ENCODE peak calls at places on chromosomes 6 and 20, in eight cellular contexts. P is A549, G is prostate gland, F is ovary, S is stomach, U is heart left ventricle, O is esophagus squamous epithelium, M is lower leg skin. W is an unnamed sample.

GRCh38 chr6:167415441-167415961 is 90.6 kb downstream of the TTLL2 start:
- DNase-seq in P (no peak), G (no peak), F (no peak), S (no peak), U (no peak), O (no peak), M (no peak), W (no peak)

GRCh38 chr6:36626636-36627035 is 32.5 kb downstream of the SRSF3 start:
- DNase-seq in P (no peak), G (no peak), F (peak; percentile 27), S (no peak), U (no peak), O (no peak), M (no peak), W (no peak)

GRCh38 chr20:10218536-10219451 is at the start of gene SNAP25:
- DNase-seq in P (peak; percentile 97), G (peak; percentile 64), F (peak; percentile 91), S (peak; percentile 41), U (peak; percentile 9), O (no peak), M (no peak), W (peak; percentile 57)

GRCh38 chr20:57663681-57664451 is 43.6 kb upstream of the ZBP1 start:
- DNase-seq in P (no peak), G (no peak), F (peak; percentile 10), S (no peak), U (peak; percentile 8), O (no peak), M (peak; percentile 83), W (no peak)

GRCh38 chr20:34705383-34706021 is 1.4 kb downstream of the TP53INP2 start:
- DNase-seq in P (peak; percentile 65), G (peak; percentile 32), F (peak; percentile 41), S (peak; percentile 59), U (peak; percentile 63), O (no peak), M (no peak), W (peak; percentile 62)

GRCh38 chr6:97322811-97323210 is 39.8 kb upstream of the MMS22L start:
- DNase-seq in P (no peak), G (no peak), F (no peak), S (no peak), U (no peak), O (no peak), M (no peak), W (no peak)

GRCh38 chr20:1424336-1424735 is 31.5 kb upstream of the FKBP1A start:
- DNase-seq in P (no peak), G (no peak), F (no peak), S (no peak), U (no peak), O (no peak), M (no peak), W (no peak)

GRCh38 chr20:44683263-44684046 is 31.7 kb upstream of the CCN5 start:
- DNase-seq in P (peak; percentile 75), G (peak; percentile 47), F (no peak), S (peak; percentile 71), U (no peak), O (no peak), M (no peak), W (peak; percentile 55)

GRCh38 chr20:32438331-32438858 is 80.3 kb downstream of the ASXL1 start:
- DNase-seq in P (no peak), G (no peak), F (no peak), S (no peak), U (no peak), O (no peak), M (peak; percentile 66), W (no peak)

GRCh38 chr20:46122071-46122470 is 4.0 kb downstream of the CD40 start:
- DNase-seq in P (no peak), G (no peak), F (no peak), S (peak; percentile 10), U (no peak), O (no peak), M (peak; percentile 63), W (peak; percentile 66)

GRCh38 chr20:19937651-19938420 is 79.3 kb upstream of the NAA20 start:
- DNase-seq in P (no peak), G (no peak), F (no peak), S (no peak), U (no peak), O (no peak), M (no peak), W (no peak)

GRCh38 chr20:19932170-19932667 is 84.9 kb upstream of the NAA20 start:
- DNase-seq in P (no peak), G (no peak), F (peak; percentile 34), S (no peak), U (peak; percentile 72), O (no peak), M (no peak), W (no peak)

GRCh38 chr20:19936801-19937583 is 80.2 kb upstream of the NAA20 start:
- DNase-seq in P (no peak), G (no peak), F (no peak), S (no peak), U (peak; percentile 59), O (no peak), M (no peak), W (no peak)

GRCh38 chr20:19935842-19936241 is 81.3 kb upstream of the NAA20 start:
- DNase-seq in P (no peak), G (peak; percentile 93), F (no peak), S (peak; percentile 67), U (no peak), O (no peak), M (peak; percentile 91), W (no peak)

GRCh38 chr20:19934792-19935491 is 82.2 kb upstream of the NAA20 start:
- DNase-seq in P (peak; percentile 74), G (peak; percentile 63), F (peak; percentile 34), S (peak; percentile 42), U (peak; percentile 81), O (no peak), M (peak; percentile 92), W (no peak)
- TF ChIP-seq POLR2A in P (no peak), G (peak; percentile 49), F (no peak), S (no peak), U (peak; percentile 24), O (peak; percentile 63), M (no peak), W (no peak)

DNA sequence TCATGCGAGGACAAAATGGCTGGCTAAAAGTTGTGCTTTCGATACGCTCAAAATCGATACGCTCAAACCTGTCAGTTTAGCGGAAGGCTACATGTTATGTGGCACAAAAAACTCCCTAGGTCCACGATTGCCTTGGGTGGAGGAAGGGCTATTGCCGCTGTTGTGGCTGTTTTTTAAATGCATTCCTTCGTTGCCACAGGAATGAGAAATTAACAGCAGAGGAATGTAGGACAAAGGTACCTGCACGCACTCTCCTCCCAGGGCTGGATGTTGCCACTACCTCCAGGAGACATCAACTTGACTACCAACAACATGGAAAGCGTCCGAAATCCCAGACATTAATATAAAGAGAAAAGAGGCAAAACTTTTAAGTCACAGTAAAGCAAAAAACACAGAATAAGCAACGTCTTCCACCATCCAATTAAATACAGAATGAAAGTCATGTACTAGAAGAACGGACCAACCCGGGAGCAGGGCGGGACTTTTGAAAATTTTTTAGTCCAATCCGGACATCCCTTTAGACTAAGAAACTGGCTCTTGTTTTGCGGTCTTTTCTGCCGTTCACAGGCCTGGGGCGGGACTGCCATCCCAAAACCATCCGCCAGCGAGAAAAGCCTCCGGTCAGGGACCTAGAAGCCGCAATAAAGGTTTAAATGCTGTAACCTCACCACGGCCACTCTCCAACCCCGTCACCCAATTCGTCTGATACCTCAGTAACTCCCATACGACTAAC is 32.1 kb upstream of the HFE start:
- DNase-seq in P (peak; percentile 91), G (peak; percentile 92), F (peak; percentile 92), S (peak; percentile 87), U (peak; percentile 92), O (peak; percentile 75), M (peak; percentile 98), W (no peak)
- TF ChIP-seq POLR2A in P (peak; percentile 66), G (peak; percentile 63), F (peak; percentile 55), S (peak; percentile 74), U (no peak), O (peak; percentile 72), M (no peak), W (peak; percentile 81)

GRCh38 chr6:32189082-32189741 is 790 bp downstream of the PBX2 start:
- DNase-seq in P (no peak), G (no peak), F (no peak), S (no peak), U (no peak), O (no peak), M (no peak), W (no peak)
- TF ChIP-seq POLR2A in P (no peak), G (no peak), F (no peak), S (no peak), U (no peak), O (no peak), M (no peak), W (peak; percentile 11)

DNA sequence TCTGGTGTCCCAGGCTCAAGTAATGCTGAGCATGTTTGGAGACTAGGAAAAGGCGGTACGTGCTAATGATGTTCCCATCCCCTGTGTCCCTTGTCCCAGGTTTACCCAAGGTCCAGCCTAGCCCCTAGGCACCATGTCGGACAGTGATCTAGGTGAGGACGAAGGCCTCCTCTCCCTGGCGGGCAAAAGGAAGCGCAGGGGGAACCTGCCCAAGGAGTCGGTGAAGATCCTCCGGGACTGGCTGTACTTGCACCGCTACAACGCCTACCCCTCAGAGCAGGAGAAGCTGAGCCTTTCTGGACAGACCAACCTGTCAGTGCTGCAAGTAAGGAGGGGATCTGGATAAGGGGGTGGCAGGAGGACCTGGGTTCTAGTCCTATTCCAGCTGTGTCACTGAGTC is 5.2 kb downstream of the TGIF2 start:
- DNase-seq in P (no peak), G (no peak), F (no peak), S (no peak), U (no peak), O (no peak), M (no peak), W (no peak)
- TF ChIP-seq POLR2A in P (no peak), G (no peak), F (no peak), S (no peak), U (no peak), O (no peak), M (no peak), W (no peak)

GRCh38 chr6:18211338-18211737 is 53.0 kb downstream of the DEK start:
- DNase-seq in P (no peak), G (no peak), F (no peak), S (no peak), U (no peak), O (no peak), M (no peak), W (no peak)
- TF ChIP-seq POLR2A in P (no peak), G (no peak), F (no peak), S (no peak), U (no peak), O (no peak), M (no peak), W (no peak)

DNA sequence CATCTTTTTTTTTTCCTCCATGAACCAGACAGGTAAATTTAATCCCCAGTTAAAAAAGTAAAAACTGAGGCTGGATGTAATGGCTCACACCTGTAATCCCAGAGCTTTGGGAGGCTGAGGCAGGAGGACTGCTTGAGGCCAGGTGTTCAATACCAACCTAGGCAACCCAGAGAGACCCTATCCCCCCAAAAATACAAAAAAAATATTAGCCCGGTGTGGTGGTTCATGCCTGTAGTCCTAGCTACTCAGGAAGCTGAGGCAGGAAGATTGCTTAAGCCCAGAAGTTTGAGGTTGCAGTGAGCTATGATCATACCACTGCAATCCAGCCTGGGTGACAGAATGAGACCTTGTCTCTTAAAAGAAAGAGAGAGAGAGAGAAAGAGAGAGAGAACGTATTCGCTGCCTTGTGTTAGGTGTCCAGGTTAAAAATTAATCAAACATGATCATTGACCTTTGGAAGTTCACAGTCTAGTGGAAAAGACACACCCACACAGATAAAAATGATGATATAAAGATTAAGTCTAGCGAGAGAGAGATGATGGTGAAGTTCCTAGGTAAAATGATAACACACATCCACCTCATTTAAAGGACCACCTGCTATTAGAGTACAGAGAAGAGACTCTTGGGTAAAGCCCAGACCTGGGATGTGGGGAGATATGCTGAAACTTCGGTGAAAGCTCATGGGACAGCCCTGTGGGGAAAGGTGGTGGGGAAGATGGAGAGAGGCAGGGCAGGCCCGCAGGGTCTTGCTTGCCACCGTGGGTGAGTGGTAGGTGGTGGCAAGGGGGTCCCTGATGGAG is 4.8 kb upstream of the NHSL1 start:
- DNase-seq in P (peak; percentile 44), G (no peak), F (no peak), S (no peak), U (no peak), O (no peak), M (no peak), W (no peak)
- TF ChIP-seq POLR2A in P (no peak), G (no peak), F (no peak), S (no peak), U (no peak), O (no peak), M (no peak), W (no peak)

W was measured in H54.